ENCODE peak calls at places on chromosomes 13 and 19, in four cellular contexts. J is endothelial cell; Y is T-cell; I is stimulated activated CD4-positive, alpha-beta T cell treated with anti-CD3 and anti-CD28 coated beads, Interleukin-15, amount 100 ng/mL, for 1 hour. E is an unnamed sample.

GRCh38 chr13:40609972-40610726 is 56.3 kb downstream of the FOXO1 start:
- DNase-seq in J (no peak), Y (no peak), I (no peak), E (no peak)

GRCh38 chr13:31807090-31807541 is 67.8 kb downstream of the RXFP2 start:
- DNase-seq in J (no peak), Y (peak), I (no peak), E (peak)

GRCh38 chr13:31249140-31249539 is 49.4 kb downstream of the B3GLCT start:
- DNase-seq in J (no peak), Y (no peak), I (no peak), E (no peak)

GRCh38 chr13:95100525-95101121 is 200.6 kb downstream of the ABCC4 start:
- DNase-seq in J (no peak), Y (no peak), I (no peak), E (no peak)

GRCh38 chr19:20164456-20164855 is 2.6 kb upstream of the ZNF486 start:
- DNase-seq in J (no peak), Y (no peak), I (no peak), E (no peak)

GRCh38 chr13:103188688-103189326 is 122.6 kb upstream of the SLC10A2 start:
- DNase-seq in J (no peak), Y (no peak), I (no peak), E (no peak)

GRCh38 chr19:23665651-23666410 is 21.2 kb downstream of the ZNF675 start:
- DNase-seq in J (no peak), Y (no peak), I (no peak), E (no peak)

GRCh38 chr13:111951982-111952565 is 114.9 kb upstream of the SOX1 start:
- DNase-seq in J (no peak), Y (no peak), I (no peak), E (no peak)

GRCh38 chr13:107937841-107938240 is 277.5 kb downstream of the LIG4 start:
- DNase-seq in J (no peak), Y (no peak), I (no peak), E (no peak)

GRCh38 chr19:38228491-38229439 is 4.7 kb upstream of the DPF1 start:
- DNase-seq in J (no peak), Y (no peak), I (no peak), E (no peak)

GRCh38 chr13:30172593-30173300 is 134.6 kb downstream of the KATNAL1 start:
- DNase-seq in J (no peak), Y (no peak), I (no peak), E (no peak)

GRCh38 chr13:24503376-24503690 is 9.2 kb downstream of the PARP4 start:
- DNase-seq in J (no peak), Y (no peak), I (no peak), E (no peak)

GRCh38 chr13:110820311-110820710 is 94.6 kb downstream of the ANKRD10 start:
- DNase-seq in J (no peak), Y (no peak), I (no peak), E (no peak)

GRCh38 chr13:37481005-37481857 is 117.3 kb downstream of the POSTN start:
- DNase-seq in J (no peak), Y (no peak), I (no peak), E (no peak)

GRCh38 chr19:5436948-5437306 is 18.3 kb upstream of the ZNRF4 start:
- DNase-seq in J (no peak), Y (no peak), I (no peak), E (no peak)

GRCh38 chr13:40387775-40388174 is 278.7 kb downstream of the FOXO1 start:
- DNase-seq in J (no peak), Y (no peak), I (no peak), E (no peak)

GRCh38 chr13:52851153-52851962 is 2.9 kb upstream of the PCDH8 start:
- DNase-seq in J (peak), Y (no peak), I (no peak), E (peak)

GRCh38 chr13:113742000-113742441 is 17.0 kb upstream of the TMEM255B start:
- DNase-seq in J (peak), Y (peak), I (no peak), E (no peak)

GRCh38 chr19:42410371-42410770 is 16.8 kb downstream of the LIPE start:
- DNase-seq in J (no peak), Y (no peak), I (no peak), E (no peak)

GRCh38 chr19:13022859-13023636 is 27.8 kb downstream of the NFIX start:
- DNase-seq in J (no peak), Y (no peak), I (no peak), E (no peak)

GRCh38 chr13:111202745-111203144 is 87.6 kb downstream of the ARHGEF7 start:
- DNase-seq in J (no peak), Y (peak), I (no peak), E (no peak)

GRCh38 chr13:106348032-106348431 is 187.4 kb downstream of the EFNB2 start:
- DNase-seq in J (no peak), Y (no peak), I (no peak), E (no peak)

GRCh38 chr13:67123165-67123564 is 107.0 kb downstream of the PCDH9 start:
- DNase-seq in J (no peak), Y (no peak), I (no peak), E (no peak)

GRCh38 chr13:56586966-56587365 is 553.8 kb upstream of the PRR20A start:
- DNase-seq in J (no peak), Y (no peak), I (no peak), E (no peak)

GRCh38 chr19:318509-318774 is 26.2 kb downstream of the MIER2 start:
- DNase-seq in J (no peak), Y (no peak), I (no peak), E (no peak)

GRCh38 chr19:6678690-6679109 is 8.7 kb upstream of the TNFSF14 start:
- DNase-seq in J (no peak), Y (no peak), I (peak), E (no peak)

GRCh38 chr13:56347014-56347413 is 793.7 kb upstream of the PRR20A start:
- DNase-seq in J (no peak), Y (no peak), I (no peak), E (no peak)

GRCh38 chr13:25295228-25295627 is 6.2 kb upstream of the NUP58 start:
- DNase-seq in J (no peak), Y (no peak), I (no peak), E (no peak)

GRCh38 chr13:40994581-40995230 is 24.4 kb downstream of the ELF1 start:
- DNase-seq in J (no peak), Y (no peak), I (no peak), E (no peak)

GRCh38 chr13:47326061-47326460 is 429.2 kb upstream of the HTR2A start:
- DNase-seq in J (no peak), Y (no peak), I (no peak), E (no peak)

GRCh38 chr13:91144054-91144453 is 203.4 kb upstream of the MIR17HG start:
- DNase-seq in J (no peak), Y (no peak), I (no peak), E (no peak)

E was measured in activated T-helper 2 cell treated with anti-CD3 and anti-CD28 coated beads, Interferon-gamma antibody, Interleukin-2, Interleukin-4, amounts not matched to agents 10 μg/mL and 5 μg/mL and 100 μg/mL, durations not matched to agents 14 hours and 24 hours and 36 hours.